ENCODE peak calls at places on chromosomes 1 and 21, in eight cellular contexts. A is PC-9, H is A549, O is heart left ventricle, W is PC-3, X is cardiac muscle cell, G is psoas muscle, B is WTC11. Q is an unnamed sample.

GRCh38 chr1:176533020-176533419 is 70.0 kb downstream of the PAPPA2 start:
- DNase-seq in A (no peak), H (no peak), O (no peak), W (no peak), X (no peak), G (no peak), B (no peak), Q (no peak)

GRCh38 chr1:64474639-64475038 is 4.7 kb downstream of the CACHD1 start:
- DNase-seq in A (no peak), H (no peak), O (peak; percentile 31), W (peak; percentile 72), X (no peak), G (peak; percentile 84), B (no peak), Q (no peak)

GRCh38 chr1:77036560-77036959 is 169.3 kb downstream of the ST6GALNAC5 start:
- DNase-seq in A (no peak), H (no peak), O (no peak), W (peak; percentile 56), X (peak; percentile 57), G (no peak), B (no peak), Q (no peak)

GRCh38 chr1:35857830-35858229 is 25.2 kb upstream of the AGO1 start:
- DNase-seq in A (no peak), H (no peak), O (no peak), W (peak; percentile 45), X (peak; percentile 60), G (no peak), B (no peak), Q (no peak)

GRCh38 chr1:98110674-98111073 is 189.8 kb upstream of the DPYD start:
- DNase-seq in A (no peak), H (no peak), O (no peak), W (peak; percentile 77), X (no peak), G (no peak), B (no peak), Q (no peak)

GRCh38 chr1:6012529-6013318 is 20.5 kb upstream of the NPHP4 start:
- DNase-seq in A (no peak), H (no peak), O (no peak), W (no peak), X (no peak), G (peak; percentile 25), B (no peak), Q (no peak)

GRCh38 chr1:115630342-115630741 is 11.4 kb upstream of the VANGL1 start:
- DNase-seq in A (no peak), H (no peak), O (no peak), W (no peak), X (no peak), G (no peak), B (no peak), Q (no peak)

GRCh38 chr21:44537930-44538911 is 1.8 kb downstream of the KRTAP10-1 start:
- DNase-seq in A (no peak), H (no peak), O (no peak), W (no peak), X (no peak), G (no peak), B (no peak), Q (no peak)

GRCh38 chr1:81702903-81703302 is 97.8 kb upstream of the ADGRL2 start:
- DNase-seq in A (peak; percentile 98), H (no peak), O (no peak), W (peak; percentile 94), X (peak; percentile 91), G (no peak), B (no peak), Q (no peak)

GRCh38 chr1:151156515-151156819 is at the start of gene TNFAIP8L2:
- DNase-seq in A (no peak), H (no peak), O (peak; percentile 61), W (no peak), X (no peak), G (peak; percentile 75), B (peak; percentile 43), Q (peak; percentile 66)

GRCh38 chr1:55714230-55714629 is 499.1 kb upstream of the USP24 start:
- DNase-seq in A (no peak), H (no peak), O (no peak), W (no peak), X (no peak), G (no peak), B (no peak), Q (no peak)

GRCh38 chr1:85888961-85889360 is 180.7 kb upstream of the ZNHIT6 start:
- DNase-seq in A (no peak), H (no peak), O (no peak), W (no peak), X (peak; percentile 33), G (no peak), B (no peak), Q (no peak)

GRCh38 chr1:85898861-85899260 is 190.6 kb upstream of the ZNHIT6 start:
- DNase-seq in A (no peak), H (no peak), O (no peak), W (no peak), X (peak; percentile 2), G (no peak), B (no peak), Q (no peak)

GRCh38 chr1:85894651-85895050 is 186.4 kb upstream of the ZNHIT6 start:
- DNase-seq in A (no peak), H (peak; percentile 16), O (peak; percentile 20), W (peak; percentile 61), X (peak; percentile 64), G (no peak), B (peak; percentile 45), Q (peak; percentile 37)
- TF ChIP-seq CTCF in A (peak; percentile 65), H (peak; percentile 34), O (peak; percentile 53), W (peak; percentile 63), X (peak; percentile 62), G (peak; percentile 23), B (peak; percentile 59), Q (peak; percentile 43)

GRCh38 chr1:19825298-19825697 is 10.2 kb upstream of the RNF186 start:
- DNase-seq in A (no peak), H (no peak), O (no peak), W (no peak), X (peak; percentile 9), G (no peak), B (peak; percentile 70), Q (no peak)
- TF ChIP-seq CTCF in A (no peak), H (no peak), O (no peak), W (no peak), X (no peak), G (no peak), B (no peak), Q (no peak)

GRCh38 chr1:8412183-8412831 is 94.4 kb downstream of the SLC45A1 start:
- DNase-seq in A (no peak), H (no peak), O (no peak), W (peak; percentile 72), X (peak; percentile 92), G (no peak), B (no peak), Q (no peak)
- TF ChIP-seq CTCF in A (no peak), H (no peak), O (no peak), W (peak; percentile 18), X (peak; percentile 33), G (no peak), B (no peak), Q (no peak)

DNA sequence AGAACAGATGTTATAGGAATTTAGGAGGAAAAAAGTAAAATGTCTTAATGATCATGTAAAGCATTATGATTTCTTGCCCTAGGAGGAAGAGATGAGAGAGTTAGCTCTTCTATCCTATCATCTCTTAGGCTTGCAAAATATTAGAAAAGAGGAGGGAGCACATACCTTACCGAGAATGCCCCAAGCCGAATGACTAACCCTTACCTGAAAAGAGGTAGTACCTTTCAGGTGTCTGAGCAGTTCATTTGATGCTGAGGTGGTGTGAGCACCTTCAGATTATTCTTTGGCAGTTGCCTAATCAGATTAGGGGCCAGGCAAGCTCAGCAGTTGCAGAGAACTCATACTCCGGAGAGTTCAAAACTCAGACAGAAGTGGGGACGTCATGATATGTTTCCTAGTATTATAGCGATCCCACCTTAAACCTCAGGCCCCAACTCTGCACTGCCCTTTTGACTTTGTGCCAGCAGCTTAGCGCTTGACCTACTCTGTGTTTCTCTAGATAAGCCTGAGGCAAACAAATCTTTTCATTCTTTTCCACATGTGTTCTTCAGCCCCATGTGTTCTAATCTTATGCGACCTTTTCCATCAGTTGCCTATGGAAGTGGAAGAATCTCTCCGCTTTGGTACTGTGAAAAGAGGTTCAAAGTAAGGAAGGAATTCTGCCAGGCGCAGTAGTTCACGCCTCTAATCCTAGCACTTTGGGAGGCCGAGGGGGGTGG is 52.5 kb downstream of the ATP2B4 start:
- DNase-seq in A (peak; percentile 64), H (no peak), O (no peak), W (peak; percentile 32), X (no peak), G (no peak), B (no peak), Q (no peak)
- TF ChIP-seq CTCF in A (no peak), H (no peak), O (no peak), W (no peak), X (no peak), G (no peak), B (no peak), Q (no peak)

Q was measured in GM20000.